ENCODE peak calls at places on chromosome 11, in seven cellular contexts. Z, Y, N, I, U, P and B are unnamed samples.

GRCh38 chr11:68843052-68843561 is 1.4 kb upstream of the CPT1A start:
- DNase-seq in U (no peak), P (no peak), Z (no peak), N (no peak), Y (no peak), I (no peak), B (no peak)

GRCh38 chr11:1226981-1227550 is 4.2 kb downstream of the MUC5B start:
- DNase-seq in Y (peak; percentile 61), N (no peak), U (peak; percentile 59), Z (no peak), I (no peak), P (no peak), B (peak; percentile 77)

GRCh38 chr11:47924184-47924671 is 56.1 kb upstream of the PTPRJ start:
- DNase-seq in U (no peak), N (no peak), P (no peak), I (peak; percentile 45), Y (no peak), Z (no peak), B (no peak)

GRCh38 chr11:86782781-86783180 is 17.6 kb upstream of the PRSS23 start:
- DNase-seq in U (no peak), N (no peak), Y (no peak), Z (no peak), P (no peak), I (no peak), B (no peak)

GRCh38 chr11:112227002-112227401 is 774 bp downstream of the PTS start:
- DNase-seq in P (no peak), Y (no peak), I (no peak), Z (no peak), N (no peak), U (peak; percentile 31), B (peak; percentile 35)

GRCh38 chr11:125091247-125091876 is 20.1 kb downstream of the TMEM218 start:
- DNase-seq in N (no peak), Z (no peak), U (peak; percentile 75), I (peak; percentile 47), Y (no peak), P (no peak), B (peak; percentile 90)

GRCh38 chr11:62324738-62325556 is 12.3 kb upstream of the ASRGL1 start:
- DNase-seq in N (peak; percentile 68), P (no peak), Z (peak; percentile 29), U (peak; percentile 79), Y (peak; percentile 91), I (peak; percentile 70), B (peak; percentile 76)

GRCh38 chr11:112024778-112025678 is at the start of gene DLAT:
- DNase-seq in Y (peak; percentile 97), I (peak; percentile 85), Z (peak; percentile 66), N (peak; percentile 76), P (peak; percentile 78), U (peak; percentile 86), B (peak; percentile 92)

GRCh38 chr11:91066648-91067047 is 843.8 kb upstream of the CHORDC1 start:
- DNase-seq in N (no peak), I (no peak), Y (no peak), Z (no peak), U (no peak), P (no peak), B (peak; percentile 18)

GRCh38 chr11:2804701-2805387 is 80.7 kb downstream of the CDKN1C start:
- DNase-seq in U (no peak), N (no peak), P (no peak), I (no peak), Z (no peak), Y (peak; percentile 44), B (no peak)

GRCh38 chr11:75543808-75544207 is 18.1 kb upstream of the GDPD5 start:
- DNase-seq in I (no peak), Y (no peak), P (no peak), U (peak; percentile 68), Z (no peak), N (no peak), B (no peak)

GRCh38 chr11:111978028-111978771 is 41.1 kb downstream of the DIXDC1 start:
- DNase-seq in Y (peak; percentile 59), U (no peak), I (no peak), N (no peak), P (no peak), Z (no peak), B (peak; percentile 52)

GRCh38 chr11:96385187-96385586 is 4.5 kb downstream of the CCDC82 start:
- DNase-seq in N (no peak), Y (no peak), P (no peak), U (no peak), I (no peak), Z (no peak), B (no peak)

GRCh38 chr11:93016595-93016994 is 47.1 kb downstream of the MTNR1B start:
- DNase-seq in N (no peak), U (no peak), I (no peak), P (no peak), Z (no peak), Y (no peak), B (no peak)

DNA sequence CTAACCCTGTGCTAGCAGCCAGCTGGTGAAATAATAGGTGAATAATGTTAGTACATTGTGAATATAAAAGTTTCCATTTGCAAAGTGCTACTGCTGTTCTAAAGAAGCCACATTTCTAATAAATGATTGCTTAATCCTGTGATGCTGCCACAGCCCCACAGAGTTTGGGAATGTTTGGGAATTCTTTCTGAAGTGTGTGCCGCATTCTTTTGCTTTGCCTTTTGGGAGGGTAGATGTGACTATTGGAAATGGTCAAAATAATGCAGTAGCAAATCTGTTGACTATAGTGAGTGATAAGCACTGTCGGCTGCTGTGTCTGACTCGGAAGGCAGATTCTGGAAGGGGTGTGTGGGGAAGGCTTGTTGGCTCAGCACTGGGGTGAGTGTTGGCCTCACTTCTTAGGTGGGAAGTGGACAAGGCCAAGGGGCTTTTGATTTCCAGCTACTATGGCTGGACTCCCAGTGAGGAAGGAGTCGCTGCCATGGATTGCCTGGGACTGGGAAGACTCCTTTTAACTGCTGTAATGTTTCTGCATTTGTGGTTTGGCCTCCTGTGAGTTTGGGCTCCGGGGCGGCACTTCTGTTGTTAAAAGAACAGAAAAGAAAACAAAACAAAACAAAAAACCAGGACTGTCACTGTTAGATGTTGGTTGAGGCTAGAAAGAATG is 20.0 kb downstream of the ZBTB16 start:
- DNase-seq in Z (no peak), P (no peak), I (no peak), N (no peak), U (no peak), Y (no peak), B (no peak)
- TF ChIP-seq TAF1 in Z (no peak), P (no peak), I (no peak), N (no peak), U (no peak), Y (no peak), B (no peak)

GRCh38 chr11:71206186-71206585 is 46.2 kb downstream of the SHANK2 start:
- DNase-seq in N (no peak), Z (no peak), I (no peak), U (no peak), Y (no peak), P (no peak), B (no peak)
- TF ChIP-seq TAF1 in N (no peak), Z (no peak), I (no peak), U (no peak), Y (no peak), P (no peak), B (no peak)

DNA sequence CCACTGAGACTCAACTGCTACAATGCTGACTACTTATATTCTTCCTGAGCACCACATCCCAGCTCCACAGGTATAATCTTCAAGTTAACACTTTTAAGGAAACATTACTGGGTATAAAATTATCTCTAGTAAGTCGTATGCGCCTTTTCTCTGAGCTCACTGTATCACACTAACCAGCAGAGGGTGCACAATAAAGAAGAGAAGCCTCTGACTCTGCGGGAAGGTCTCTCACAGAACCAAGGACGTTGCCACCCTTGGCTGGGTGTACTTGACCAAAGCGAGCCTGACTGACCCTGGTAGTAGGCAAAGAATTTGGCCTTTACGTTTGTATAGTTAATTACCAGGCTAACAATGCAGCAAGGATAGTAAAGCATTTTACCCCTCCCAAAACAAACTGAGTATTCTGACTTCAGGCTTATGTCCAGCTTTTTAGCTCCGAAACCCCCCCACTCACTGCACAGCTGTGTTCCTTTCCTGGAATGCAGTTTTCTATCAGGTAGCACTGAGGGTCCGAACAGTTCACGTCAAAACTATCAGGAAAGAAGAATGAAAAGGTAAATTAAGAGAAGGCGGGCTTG is at the start of gene BTBD18:
- DNase-seq in P (no peak), I (peak; percentile 83), Y (peak; percentile 54), U (peak; percentile 38), Z (no peak), N (no peak), B (peak; percentile 67)
- TF ChIP-seq TAF1 in P (no peak), I (no peak), Y (no peak), U (no peak), Z (no peak), N (no peak), B (no peak)

GRCh38 chr11:130588471-130588870 is 140.0 kb downstream of the ADAMTS15 start:
- DNase-seq in Z (no peak), P (no peak), I (no peak), N (no peak), Y (no peak), U (no peak), B (no peak)

GRCh38 chr11:130587658-130588057 is 139.2 kb downstream of the ADAMTS15 start:
- DNase-seq in Z (no peak), P (no peak), U (no peak), I (no peak), N (no peak), Y (no peak), B (no peak)

DNA sequence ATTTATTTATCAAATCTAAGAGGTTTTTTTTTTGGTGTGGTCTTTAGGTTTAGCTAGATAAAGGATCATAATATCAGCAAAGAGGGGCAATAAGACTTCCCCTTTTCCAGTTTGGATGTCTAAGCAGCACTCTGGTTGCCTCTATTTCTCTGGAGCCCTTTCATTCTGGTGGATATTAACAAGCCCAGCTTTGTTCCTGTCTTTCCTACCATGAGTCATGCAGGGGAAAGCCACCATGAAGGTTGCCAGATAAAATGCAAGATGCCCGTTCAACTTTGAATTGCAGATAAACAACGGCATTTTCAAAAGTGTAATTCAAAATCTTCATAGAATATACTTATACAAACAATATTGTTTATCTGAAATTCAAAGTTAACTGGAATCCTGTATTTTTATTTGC is 143.6 kb downstream of the ADAMTS15 start:
- DNase-seq in U (no peak), N (no peak), Y (no peak), I (no peak), P (no peak), Z (no peak), B (no peak)
- TF ChIP-seq TAF1 in U (no peak), N (no peak), Y (no peak), I (no peak), P (no peak), Z (no peak), B (no peak)

GRCh38 chr11:21566521-21567100 is 626.3 kb upstream of the ANO5 start:
- DNase-seq in Y (no peak), P (no peak), I (no peak), N (no peak), Z (no peak), U (no peak), B (no peak)

GRCh38 chr11:21567628-21568290 is 625.1 kb upstream of the ANO5 start:
- DNase-seq in I (no peak), Y (no peak), U (no peak), P (no peak), Z (no peak), N (no peak), B (no peak)

DNA sequence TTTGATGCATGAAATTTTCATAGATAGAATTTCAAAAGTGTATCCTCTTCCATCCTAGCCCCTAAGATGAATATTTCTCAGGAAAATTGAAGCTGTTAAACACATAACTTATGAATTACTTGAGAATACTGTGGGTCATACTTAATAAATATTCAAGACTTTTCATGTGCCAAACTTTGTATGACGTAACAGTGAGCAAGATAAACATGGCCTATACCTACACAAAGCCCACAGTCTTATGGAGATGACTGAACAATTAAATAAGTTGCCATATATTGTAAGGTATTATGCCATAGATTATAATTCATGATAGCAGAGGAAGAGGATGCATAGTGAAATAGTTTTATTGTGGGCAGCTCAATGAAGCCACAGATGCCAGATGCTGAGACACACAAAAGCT is 620.7 kb upstream of the ANO5 start:
- DNase-seq in P (no peak), Z (no peak), Y (no peak), I (no peak), N (no peak), U (no peak), B (no peak)
- TF ChIP-seq TAF1 in P (no peak), Z (no peak), Y (no peak), I (no peak), N (no peak), U (no peak), B (no peak)